ENCODE peak calls at places on chromosome 19, in five cellular contexts. J is neuronal stem cell, E is IMR-90, K is mesenchymal stem cell, W is trophoblast cell. L is an unnamed sample.

GRCh38 chr19:37790244-37790925 is 11.0 kb upstream of the ZNF573 start:
- DNase-seq in J (no peak), E (no peak), K (no peak), W (no peak), L (no peak)

GRCh38 chr19:31349160-31349881 is at the start of gene TSHZ3:
- DNase-seq in J (no peak), E (peak; percentile 87), K (peak; percentile 91), W (no peak), L (peak; percentile 93)

GRCh38 chr19:7230826-7231225 is 63.4 kb downstream of the INSR start:
- DNase-seq in J (no peak), E (no peak), K (no peak), W (no peak), L (no peak)

GRCh38 chr19:4032436-4032835 is 24.9 kb downstream of the PIAS4 start:
- DNase-seq in J (no peak), E (no peak), K (no peak), W (no peak), L (no peak)

GRCh38 chr19:48836089-48837017 is at the start of gene HSD17B14:
- DNase-seq in J (peak; percentile 81), E (no peak), K (peak; percentile 90), W (peak; percentile 27), L (peak; percentile 88)

GRCh38 chr19:31340059-31341025 is 8.9 kb downstream of the TSHZ3 start:
- DNase-seq in J (no peak), E (peak; percentile 62), K (peak; percentile 42), W (no peak), L (no peak)

GRCh38 chr19:19368087-19368486 is 37.4 kb upstream of the GATAD2A start:
- DNase-seq in J (no peak), E (no peak), K (no peak), W (no peak), L (no peak)

GRCh38 chr19:5078179-5078578 is 109.3 kb downstream of the KDM4B start:
- DNase-seq in J (no peak), E (no peak), K (no peak), W (no peak), L (no peak)

GRCh38 chr19:43555185-43555770 is 20.0 kb downstream of the XRCC1 start:
- DNase-seq in J (peak; percentile 70), E (peak; percentile 66), K (peak; percentile 75), W (peak; percentile 54), L (peak; percentile 85)

GRCh38 chr19:28234637-28235036 is 978.3 kb downstream of the UQCRFS1 start:
- DNase-seq in J (no peak), E (no peak), K (no peak), W (no peak), L (peak; percentile 16)

GRCh38 chr19:28435551-28436261 is 777.2 kb downstream of the UQCRFS1 start:
- DNase-seq in J (no peak), E (no peak), K (no peak), W (no peak), L (no peak)

GRCh38 chr19:13053761-13054604 is 48.7 kb downstream of the LYL1 start:
- DNase-seq in J (peak; percentile 69), E (peak; percentile 96), K (peak; percentile 79), W (no peak), L (peak; percentile 81)

GRCh38 chr19:30685601-30686000 is 313.4 kb downstream of the ZNF536 start:
- DNase-seq in J (no peak), E (no peak), K (no peak), W (no peak), L (no peak)

GRCh38 chr19:14432817-14433453 is at the start of gene PKN1:
- DNase-seq in J (peak; percentile 67), E (no peak), K (no peak), W (no peak), L (peak; percentile 52)

GRCh38 chr19:15633122-15633521 is 7.6 kb upstream of the CYP4F3 start:
- DNase-seq in J (no peak), E (no peak), K (no peak), W (no peak), L (no peak)

GRCh38 chr19:47446534-47447469 is 24.9 kb downstream of the SLC8A2 start:
- DNase-seq in J (no peak), E (no peak), K (peak; percentile 29), W (no peak), L (peak; percentile 83)

GRCh38 chr19:45499196-45500180 is 1.2 kb downstream of the PPM1N start:
- DNase-seq in J (peak; percentile 59), E (no peak), K (peak; percentile 44), W (no peak), L (peak; percentile 98)

GRCh38 chr19:14480695-14481069 is 5.5 kb upstream of the PTGER1 start:
- DNase-seq in J (no peak), E (peak; percentile 85), K (peak; percentile 67), W (no peak), L (no peak)

GRCh38 chr19:34838753-34839431 is 65.9 kb upstream of the ZNF599 start:
- DNase-seq in J (peak; percentile 18), E (no peak), K (no peak), W (no peak), L (peak; percentile 79)

GRCh38 chr19:19570561-19570960 is 32.5 kb downstream of the CILP2 start:
- DNase-seq in J (no peak), E (no peak), K (no peak), W (peak; percentile 90), L (no peak)

GRCh38 chr19:15337202-15337601 is 4.9 kb upstream of the BRD4 start:
- DNase-seq in J (no peak), E (peak; percentile 80), K (peak; percentile 81), W (no peak), L (no peak)

GRCh38 chr19:11088508-11089253 is 582 bp upstream of the LDLR start:
- DNase-seq in J (no peak), E (no peak), K (peak; percentile 40), W (no peak), L (no peak)

GRCh38 chr19:3250675-3251074 is 26.2 kb downstream of the CELF5 start:
- DNase-seq in J (no peak), E (no peak), K (no peak), W (peak; percentile 35), L (peak; percentile 15)

GRCh38 chr19:38424272-38424671 is 1.7 kb downstream of the RASGRP4 start:
- DNase-seq in J (no peak), E (no peak), K (no peak), W (no peak), L (no peak)

GRCh38 chr19:40280608-40281221 is 4.4 kb downstream of the AKT2 start:
- DNase-seq in J (no peak), E (no peak), K (no peak), W (no peak), L (peak; percentile 57)

GRCh38 chr19:34816708-34817107 is 43.7 kb upstream of the ZNF599 start:
- DNase-seq in J (no peak), E (no peak), K (no peak), W (no peak), L (no peak)

DNA sequence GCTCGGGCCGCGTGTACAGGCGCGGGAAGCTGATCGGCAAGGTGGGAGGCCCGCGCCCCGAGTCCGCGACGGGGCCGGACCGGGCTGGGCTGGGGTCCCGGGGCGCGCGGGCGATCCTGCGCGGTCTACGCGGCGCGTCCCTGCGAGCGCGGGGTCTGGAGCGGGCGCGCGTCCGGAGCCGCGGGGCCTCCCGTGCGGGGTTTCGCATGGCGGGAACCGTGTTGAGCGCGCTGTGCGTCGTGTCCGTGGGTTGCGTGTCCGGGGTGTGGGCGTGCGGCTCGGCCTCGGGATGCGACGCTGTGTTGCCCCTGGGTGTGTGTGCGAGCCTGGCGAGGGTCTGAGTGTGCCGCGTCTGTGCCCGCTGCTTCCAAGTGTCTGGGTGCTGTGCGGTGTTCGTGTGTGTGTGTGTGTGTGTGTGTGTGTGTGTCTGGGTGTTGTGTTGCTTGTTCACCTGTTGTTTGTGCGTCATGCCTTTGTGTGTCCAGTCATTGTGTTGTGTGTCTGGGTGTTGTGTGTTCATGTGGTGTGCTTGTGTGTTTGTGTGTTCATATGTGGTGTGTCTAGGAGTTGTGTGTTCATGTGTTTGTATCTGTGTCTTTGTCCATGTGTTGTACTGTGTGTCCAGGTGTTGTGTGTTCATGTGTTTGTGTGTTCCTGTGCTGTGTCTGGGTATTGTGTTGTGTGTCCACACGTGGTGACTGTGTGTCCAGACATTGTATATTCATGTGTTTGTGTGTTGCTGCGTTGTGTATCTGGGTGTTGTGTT is 512 bp downstream of the PLK5 start:
- DNase-seq in J (no peak), E (no peak), K (no peak), W (no peak), L (peak; percentile 13)
- H3K23ac ChIP-seq in J (peak overlapping the region; percentile 94), E (peak overlapping the region; percentile 22), K (peak overlapping the region; percentile 34), W (no peak overlapping the region), L (peak overlapping the region; percentile 29)

GRCh38 chr19:1296078-1296477 is 10.4 kb downstream of the EFNA2 start:
- DNase-seq in J (no peak), E (no peak), K (no peak), W (no peak), L (no peak)

GRCh38 chr19:1293782-1294621 is 8.3 kb downstream of the EFNA2 start:
- DNase-seq in J (no peak), E (no peak), K (no peak), W (no peak), L (no peak)

GRCh38 chr19:1294688-1295087 is 9.0 kb downstream of the EFNA2 start:
- DNase-seq in J (no peak), E (no peak), K (no peak), W (no peak), L (no peak)

GRCh38 chr19:1296575-1297271 is 11.1 kb downstream of the EFNA2 start:
- DNase-seq in J (no peak), E (no peak), K (no peak), W (no peak), L (no peak)

GRCh38 chr19:1295169-1296012 is 9.7 kb downstream of the EFNA2 start:
- DNase-seq in J (no peak), E (no peak), K (peak; percentile 33), W (no peak), L (no peak)
- H3K4me3 ChIP-seq in J (no peak overlapping the region), E (peak overlapping the region; percentile 5), K (no peak overlapping the region), W (peak overlapping the region; percentile 41), L (no peak overlapping the region)

DNA sequence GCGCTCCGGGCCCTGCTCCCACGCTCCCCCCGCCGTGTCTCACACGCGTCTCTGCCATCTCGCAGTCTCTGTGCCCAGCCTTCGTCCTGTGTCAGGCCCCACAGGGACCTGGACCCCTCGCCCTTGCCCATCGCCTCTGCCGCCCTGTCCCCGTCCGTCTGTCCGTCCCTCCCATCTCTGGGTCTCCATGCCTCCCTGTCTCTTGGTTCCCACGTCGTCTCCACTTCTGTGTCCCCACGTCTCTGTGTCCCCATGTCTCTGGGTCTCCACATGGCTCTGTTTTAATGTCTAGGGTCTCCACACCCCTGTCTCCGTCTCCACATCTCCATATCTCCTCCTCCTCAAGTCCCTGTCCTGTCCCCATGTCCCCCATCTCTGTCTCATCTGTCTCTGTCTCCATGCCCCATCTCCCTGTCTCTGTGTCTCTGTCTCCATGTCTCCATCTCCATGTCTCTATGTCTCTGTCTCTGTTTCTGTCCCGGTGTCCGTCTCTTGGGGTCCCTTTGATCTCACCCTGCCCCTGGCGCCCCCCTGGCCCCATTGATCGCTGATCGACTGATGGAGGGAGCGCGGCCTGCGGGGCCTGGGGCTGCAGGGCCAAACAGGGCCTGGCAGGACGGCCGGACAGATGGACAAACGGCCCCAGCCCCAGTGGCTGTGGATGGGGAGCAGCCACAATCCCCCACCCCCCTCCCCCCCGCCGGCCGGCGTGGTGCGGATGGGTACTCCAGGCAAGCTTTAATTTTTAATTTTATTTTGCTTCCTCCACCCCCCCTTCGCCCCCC is 12.8 kb downstream of the ERFL start:
- DNase-seq in J (no peak), E (no peak), K (no peak), W (no peak), L (no peak)
- H2AK5ac ChIP-seq in J (no peak overlapping the region), E (no peak overlapping the region), K (no peak overlapping the region), W (no peak overlapping the region), L (no peak overlapping the region)

DNA sequence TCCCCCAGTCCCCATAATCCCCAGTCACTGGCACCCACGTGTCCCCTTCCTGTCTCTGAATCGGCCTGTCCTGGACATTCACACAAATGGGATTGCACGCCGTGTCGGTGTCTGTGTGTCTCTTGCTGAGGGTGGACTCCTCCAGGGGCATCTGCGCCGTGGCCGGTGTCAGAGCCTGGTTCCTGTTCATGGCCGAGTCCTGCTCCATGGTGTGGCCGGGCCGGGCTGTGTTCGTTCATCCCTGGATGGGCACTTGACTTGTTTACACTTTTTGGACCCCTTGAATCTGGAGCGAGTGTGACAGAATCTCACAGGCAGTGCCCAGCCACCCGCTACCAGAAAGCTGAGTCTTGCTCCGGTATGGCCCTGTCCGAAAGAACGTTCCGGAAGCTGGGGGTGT is 6.2 kb upstream of the MEX3D start:
- DNase-seq in J (no peak), E (no peak), K (no peak), W (no peak), L (no peak)
- H3K23ac ChIP-seq in J (peak overlapping the region; percentile 52), E (no peak overlapping the region), K (no peak overlapping the region), W (no peak overlapping the region), L (no peak overlapping the region)

L was measured in mesendoderm.